ENCODE peak calls at places on chromosomes 16 and 17, in five cellular contexts. C, W, G, Q and N are unnamed samples.

GRCh38 chr16:1164382-1164781 is 11.5 kb downstream of the CACNA1H start:
- DNase-seq in C (no peak), W (no peak), G (no peak), Q (no peak), N (no peak)

GRCh38 chr16:30951785-30952184 is 2.9 kb downstream of the ORAI3 start:
- DNase-seq in C (no peak), W (no peak), G (no peak), Q (no peak), N (peak)

GRCh38 chr17:55305321-55306087 is 40.7 kb downstream of the HLF start:
- DNase-seq in C (no peak), W (no peak), G (no peak), Q (no peak), N (no peak)

GRCh38 chr16:27798241-27798640 is 248.3 kb downstream of the KATNIP start:
- DNase-seq in C (no peak), W (no peak), G (no peak), Q (no peak), N (no peak)

GRCh38 chr17:9729034-9729650 is 62.2 kb downstream of the DHRS7C start:
- DNase-seq in C (peak), W (peak), G (no peak), Q (peak), N (no peak)

GRCh38 chr17:71900830-71901229 is 220.0 kb upstream of the SOX9 start:
- DNase-seq in C (no peak), W (no peak), G (no peak), Q (no peak), N (no peak)

GRCh38 chr16:72467157-72467759 is 295.3 kb upstream of the PMFBP1 start:
- DNase-seq in C (peak), W (no peak), G (no peak), Q (peak), N (no peak)

GRCh38 chr17:58822148-58823050 is 66.7 kb downstream of the PPM1E start:
- DNase-seq in C (no peak), W (no peak), G (peak), Q (no peak), N (no peak)

GRCh38 chr16:73405851-73406250 is 357.9 kb upstream of the ZFHX3 start:
- DNase-seq in C (no peak), W (peak), G (no peak), Q (no peak), N (no peak)

GRCh38 chr17:74601944-74602572 is 10.0 kb upstream of the CD300LD start:
- DNase-seq in C (peak), W (no peak), G (no peak), Q (peak), N (peak)

GRCh38 chr17:36632916-36633846 is 31.8 kb downstream of the MRM1 start:
- DNase-seq in C (no peak), W (no peak), G (no peak), Q (no peak), N (no peak)

GRCh38 chr17:238071-238963 is 56.9 kb upstream of the DOC2B start:
- DNase-seq in C (no peak), W (no peak), G (peak), Q (no peak), N (peak)

GRCh38 chr16:10694306-10694705 is 424 bp downstream of the TEKT5 start:
- DNase-seq in C (no peak), W (no peak), G (no peak), Q (no peak), N (no peak)

GRCh38 chr17:61221597-61222471 is 177.8 kb upstream of the TBX2 start:
- DNase-seq in C (no peak), W (no peak), G (no peak), Q (no peak), N (no peak)

GRCh38 chr16:55539049-55539448 is 27.4 kb upstream of the CAPNS2 start:
- DNase-seq in C (no peak), W (no peak), G (no peak), Q (no peak), N (no peak)

GRCh38 chr16:67431077-67431804 is at the start of gene HSD11B2:
- DNase-seq in C (peak), W (no peak), G (peak), Q (no peak), N (no peak)

GRCh38 chr16:80167657-80168056 is 373.1 kb upstream of the DYNLRB2 start:
- DNase-seq in C (no peak), W (no peak), G (no peak), Q (no peak), N (no peak)

GRCh38 chr17:9806709-9807108 is 15.2 kb downstream of the GSG1L2 start:
- DNase-seq in C (no peak), W (no peak), G (no peak), Q (no peak), N (no peak)

GRCh38 chr17:19651461-19652238 is 3.1 kb downstream of the ALDH3A2 start:
- DNase-seq in C (no peak), W (no peak), G (peak), Q (no peak), N (no peak)

GRCh38 chr16:87279094-87279658 is 38.0 kb downstream of the C16orf95 start:
- DNase-seq in C (no peak), W (no peak), G (no peak), Q (no peak), N (no peak)

GRCh38 chr16:28058839-28059589 is 4.5 kb downstream of the GSG1L start:
- DNase-seq in C (no peak), W (no peak), G (no peak), Q (no peak), N (no peak)

GRCh38 chr16:66264311-66265105 is 102.0 kb upstream of the CDH5 start:
- DNase-seq in C (no peak), W (no peak), G (no peak), Q (no peak), N (no peak)

GRCh38 chr17:78040561-78041400 is 82.3 kb downstream of the TNRC6C start:
- DNase-seq in C (no peak), W (peak), G (peak), Q (peak), N (peak)

GRCh38 chr17:34981538-34982241 is 1.4 kb downstream of the LIG3 start:
- DNase-seq in C (no peak), W (no peak), G (no peak), Q (no peak), N (no peak)

GRCh38 chr17:76644995-76645394 is 1.4 kb upstream of the ST6GALNAC1 start:
- DNase-seq in C (no peak), W (no peak), G (no peak), Q (no peak), N (peak)

GRCh38 chr16:70730944-70731343 is 45.1 kb upstream of the MTSS2 start:
- DNase-seq in C (no peak), W (no peak), G (no peak), Q (no peak), N (no peak)

GRCh38 chr16:64238576-64238975 is 883.3 kb downstream of the CDH11 start:
- DNase-seq in C (no peak), W (peak), G (no peak), Q (no peak), N (no peak)

GRCh38 chr16:24645739-24646645 is 83.5 kb upstream of the TNRC6A start:
- DNase-seq in C (no peak), W (peak), G (no peak), Q (no peak), N (no peak)

GRCh38 chr16:9092963-9093477 is 1.6 kb downstream of the HAPSTR1 start:
- DNase-seq in C (peak), W (no peak), G (peak), Q (no peak), N (peak)

GRCh38 chr16:51820176-51820575 is 669.1 kb upstream of the SALL1 start:
- DNase-seq in C (no peak), W (no peak), G (no peak), Q (no peak), N (no peak)

GRCh38 chr16:61798741-61799140 is 237.5 kb downstream of the CDH8 start:
- DNase-seq in C (no peak), W (no peak), G (no peak), Q (no peak), N (no peak)

GRCh38 chr16:66403531-66404145 is 23.5 kb upstream of the BEAN1 start:
- DNase-seq in C (no peak), W (no peak), G (no peak), Q (no peak), N (no peak)

GRCh38 chr17:27466748-27467375 is 10.6 kb downstream of the KSR1 start:
- DNase-seq in C (peak), W (no peak), G (no peak), Q (peak), N (no peak)

GRCh38 chr16:12976936-12977335 is 75.5 kb downstream of the SHISA9 start:
- DNase-seq in C (no peak), W (no peak), G (no peak), Q (no peak), N (no peak)

GRCh38 chr17:5413682-5414081 is 5.8 kb downstream of the NUP88 start:
- DNase-seq in C (no peak), W (peak), G (no peak), Q (no peak), N (no peak)

GRCh38 chr17:4174556-4174955 is 31.6 kb downstream of the CYB5D2 start:
- DNase-seq in C (no peak), W (no peak), G (no peak), Q (no peak), N (no peak)